ENCODE peak calls at places on chromosomes 16 and 17, in four cellular contexts. One of them, this sample, is unnamed. For H3K27me3, the result is how much of the 10 kb centered on the place peaks cover.

GRCh38 chr16:64823676-64824075 is 298.2 kb downstream of the CDH11 start:
- DNase-seq in fibroblast of lung: no peak
- DNase-seq in adipocyte: no peak
- DNase-seq in psoas muscle: no peak
- DNase-seq in this sample: no peak

GRCh38 chr17:16940116-16940881 is 31.6 kb downstream of the TNFRSF13B start:
- DNase-seq in fibroblast of lung: no peak
- DNase-seq in psoas muscle: no peak
- DNase-seq in adipocyte: no peak
- DNase-seq in this sample: no peak

GRCh38 chr16:51149251-51149661 is 1.8 kb downstream of the SALL1 start:
- DNase-seq in fibroblast of lung: no peak
- DNase-seq in adipocyte: no peak
- DNase-seq in psoas muscle: no peak
- DNase-seq in this sample: no peak

GRCh38 chr17:65062168-65062915 is 5.8 kb upstream of the GNA13 start:
- DNase-seq in fibroblast of lung: peak
- DNase-seq in adipocyte: no peak
- DNase-seq in psoas muscle: no peak
- DNase-seq in this sample: no peak

GRCh38 chr16:81476732-81477131 is 32.1 kb downstream of the CMIP start:
- DNase-seq in adipocyte: no peak
- DNase-seq in psoas muscle: no peak
- DNase-seq in fibroblast of lung: no peak
- DNase-seq in this sample: no peak

GRCh38 chr17:44084131-44084538 is 13.6 kb downstream of the G6PC3 start:
- DNase-seq in fibroblast of lung: no peak
- DNase-seq in psoas muscle: no peak
- DNase-seq in adipocyte: peak
- DNase-seq in this sample: no peak

GRCh38 chr17:29557717-29558116 is 9.1 kb downstream of the ABHD15 start:
- DNase-seq in psoas muscle: no peak
- DNase-seq in fibroblast of lung: no peak
- DNase-seq in adipocyte: no peak
- DNase-seq in this sample: no peak

GRCh38 chr16:35252356-35252936 is 1793.0 kb downstream of the TP53TG3F start:
- DNase-seq in psoas muscle: no peak
- DNase-seq in fibroblast of lung: peak
- DNase-seq in adipocyte: peak
- DNase-seq in this sample: no peak

GRCh38 chr17:62965649-62966425 is at the start of gene TANC2:
- DNase-seq in adipocyte: peak
- DNase-seq in fibroblast of lung: peak
- DNase-seq in psoas muscle: peak
- DNase-seq in this sample: peak

GRCh38 chr16:66840883-66841282 is 3.3 kb upstream of the CA7 start:
- DNase-seq in adipocyte: no peak
- DNase-seq in fibroblast of lung: no peak
- DNase-seq in psoas muscle: no peak
- DNase-seq in this sample: no peak
- H3K27me3 ChIP-seq in adipocyte: under half
- H3K27me3 ChIP-seq in fibroblast of lung: under half
- H3K27me3 ChIP-seq in psoas muscle: under half
- H3K27me3 ChIP-seq in this sample: under half

GRCh38 chr17:79812969-79813825 is 16.3 kb upstream of the CBX8 start:
- DNase-seq in fibroblast of lung: no peak
- DNase-seq in adipocyte: no peak
- DNase-seq in psoas muscle: no peak
- DNase-seq in this sample: no peak

GRCh38 chr17:79814966-79815835 is 18.3 kb upstream of the CBX8 start:
- DNase-seq in fibroblast of lung: no peak
- DNase-seq in psoas muscle: no peak
- DNase-seq in adipocyte: peak
- DNase-seq in this sample: no peak

GRCh38 chr17:79815836-79816371 is 19.0 kb upstream of the CBX8 start:
- DNase-seq in fibroblast of lung: no peak
- DNase-seq in psoas muscle: no peak
- DNase-seq in adipocyte: no peak
- DNase-seq in this sample: no peak

GRCh38 chr17:79813826-79814623 is 17.1 kb upstream of the CBX8 start:
- DNase-seq in psoas muscle: no peak
- DNase-seq in fibroblast of lung: no peak
- DNase-seq in adipocyte: no peak
- DNase-seq in this sample: no peak

DNA sequence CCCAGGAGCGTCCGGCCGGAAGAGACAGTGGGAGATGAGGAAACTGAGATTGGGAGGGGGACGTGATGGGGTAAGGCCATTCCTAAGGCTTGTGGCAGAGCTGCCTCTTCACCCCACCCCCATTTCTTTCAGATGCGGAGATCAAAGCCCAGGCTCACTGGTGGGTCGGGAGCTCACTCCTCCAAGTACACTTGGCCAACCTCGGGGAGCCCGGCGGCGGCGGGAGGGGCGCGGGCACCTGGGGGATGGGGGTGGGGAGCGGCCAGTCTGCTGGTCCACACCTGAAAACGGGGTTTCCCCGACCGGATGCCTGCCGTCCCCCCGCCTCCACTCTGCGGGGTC is 17.7 kb upstream of the CBX8 start:
- DNase-seq in fibroblast of lung: no peak
- DNase-seq in adipocyte: no peak
- DNase-seq in psoas muscle: no peak
- DNase-seq in this sample: no peak
- H3K27me3 ChIP-seq in fibroblast of lung: half or more
- H3K27me3 ChIP-seq in adipocyte: half or more
- H3K27me3 ChIP-seq in psoas muscle: half or more
- H3K27me3 ChIP-seq in this sample: half or more

GRCh38 chr17:49849711-49850610 is 2.1 kb upstream of the TAC4 start:
- DNase-seq in adipocyte: no peak
- DNase-seq in fibroblast of lung: no peak
- DNase-seq in psoas muscle: no peak
- DNase-seq in this sample: no peak
- H3K27me3 ChIP-seq in adipocyte: under half
- H3K27me3 ChIP-seq in fibroblast of lung: under half
- H3K27me3 ChIP-seq in psoas muscle: under half
- H3K27me3 ChIP-seq in this sample: under half

GRCh38 chr16:86503830-86504229 is 6.5 kb upstream of the FOXF1 start:
- DNase-seq in adipocyte: no peak
- DNase-seq in fibroblast of lung: no peak
- DNase-seq in psoas muscle: no peak
- DNase-seq in this sample: no peak
- H3K27me3 ChIP-seq in adipocyte: half or more
- H3K27me3 ChIP-seq in fibroblast of lung: under half
- H3K27me3 ChIP-seq in psoas muscle: half or more
- H3K27me3 ChIP-seq in this sample: half or more

GRCh38 chr16:973366-973765 is 2.6 kb upstream of the LMF1 start:
- DNase-seq in psoas muscle: no peak
- DNase-seq in adipocyte: no peak
- DNase-seq in fibroblast of lung: no peak
- DNase-seq in this sample: no peak
- H3K27me3 ChIP-seq in psoas muscle: half or more
- H3K27me3 ChIP-seq in adipocyte: under half
- H3K27me3 ChIP-seq in fibroblast of lung: under half
- H3K27me3 ChIP-seq in this sample: under half

GRCh38 chr17:70172921-70173320 is 3.6 kb downstream of the KCNJ2 start:
- DNase-seq in fibroblast of lung: no peak
- DNase-seq in psoas muscle: no peak
- DNase-seq in adipocyte: peak
- DNase-seq in this sample: no peak
- H3K27me3 ChIP-seq in fibroblast of lung: under half
- H3K27me3 ChIP-seq in psoas muscle: under half
- H3K27me3 ChIP-seq in adipocyte: under half
- H3K27me3 ChIP-seq in this sample: under half

This sample was measured in gastrocnemius medialis.